ENCODE peak calls at places on chromosomes 13 and 19, in seven cellular contexts. X, O, S, W, V, G and P are unnamed samples.

GRCh38 chr19:29546583-29547190 is 20.9 kb downstream of the VSTM2B start:
- DNase-seq in V (no peak), G (no peak), W (no peak), S (no peak), X (peak), O (no peak), P (peak)

GRCh38 chr19:1853295-1854031 is 5.2 kb upstream of the REXO1 start:
- DNase-seq in S (peak), W (peak), V (peak), X (peak), O (peak), G (peak), P (peak)

GRCh38 chr19:17777840-17778620 is 16.9 kb upstream of the B3GNT3 start:
- DNase-seq in X (peak), W (peak), S (peak), G (no peak), O (peak), V (peak), P (peak)

GRCh38 chr13:66886248-66886647 is 343.9 kb downstream of the PCDH9 start:
- DNase-seq in S (no peak), X (no peak), G (no peak), V (no peak), W (no peak), O (no peak), P (no peak)

GRCh38 chr13:100195568-100195967 is 106.7 kb downstream of the PCCA start:
- DNase-seq in G (no peak), W (no peak), V (no peak), S (no peak), O (no peak), X (no peak), P (no peak)

GRCh38 chr19:17790059-17790780 is 4.7 kb upstream of the B3GNT3 start:
- DNase-seq in G (no peak), O (peak), W (no peak), V (no peak), S (no peak), X (no peak), P (no peak)

GRCh38 chr13:93146584-93147292 is 79.9 kb upstream of the GPC6 start:
- DNase-seq in X (no peak), G (no peak), V (no peak), O (no peak), W (no peak), S (no peak), P (no peak)

GRCh38 chr19:38362076-38362945 is 12.1 kb upstream of the PSMD8 start:
- DNase-seq in X (peak), S (peak), V (peak), O (peak), G (no peak), W (peak), P (peak)

GRCh38 chr19:17483605-17484002 is 13.3 kb downstream of the SLC27A1 start:
- DNase-seq in G (no peak), V (no peak), X (peak), W (no peak), O (no peak), S (no peak), P (no peak)

GRCh38 chr19:1081301-1082164 is 13.6 kb downstream of the POLR2E start:
- DNase-seq in V (peak), G (no peak), O (no peak), W (no peak), X (no peak), S (no peak), P (no peak)

GRCh38 chr13:97020194-97020593 is 25.9 kb upstream of the OXGR1 start:
- DNase-seq in G (no peak), X (no peak), V (no peak), S (no peak), W (no peak), O (no peak), P (no peak)

GRCh38 chr13:43880930-43881329 is 1.2 kb downstream of the LACC1 start:
- DNase-seq in G (no peak), X (no peak), S (no peak), W (no peak), V (no peak), O (no peak), P (no peak)

GRCh38 chr13:101624210-101624922 is 171.9 kb downstream of the ITGBL1 start:
- DNase-seq in W (no peak), S (no peak), G (no peak), O (no peak), V (no peak), X (no peak), P (no peak)

GRCh38 chr13:45925151-45925550 is 73.6 kb upstream of the SIAH3 start:
- DNase-seq in X (no peak), W (peak), S (no peak), G (no peak), V (no peak), O (no peak), P (no peak)

GRCh38 chr19:30854661-30855060 is 482.5 kb downstream of the ZNF536 start:
- DNase-seq in S (no peak), O (no peak), X (no peak), G (no peak), V (peak), W (no peak), P (no peak)

GRCh38 chr13:73991384-73991783 is 142.8 kb downstream of the KLF12 start:
- DNase-seq in O (no peak), S (no peak), X (no peak), G (no peak), W (no peak), V (no peak), P (no peak)

GRCh38 chr19:42252365-42253244 is 2.3 kb downstream of the ERF start:
- DNase-seq in S (no peak), O (no peak), W (peak), G (no peak), X (peak), V (no peak), P (no peak)

GRCh38 chr13:48297131-48297786 is 6.3 kb upstream of the RB1 start:
- DNase-seq in V (no peak), G (no peak), S (no peak), X (no peak), O (no peak), W (no peak), P (no peak)

GRCh38 chr13:65342938-65343337 is 1887.2 kb downstream of the PCDH9 start:
- DNase-seq in S (no peak), O (no peak), X (no peak), W (no peak), G (no peak), V (no peak), P (no peak)

GRCh38 chr19:53912653-53913052 is 3.6 kb downstream of the CACNG7 start:
- DNase-seq in W (peak), G (no peak), S (no peak), O (no peak), X (peak), V (peak), P (no peak)

GRCh38 chr19:17125728-17126677 is 50.4 kb downstream of the MYO9B start:
- DNase-seq in V (no peak), G (peak), O (no peak), W (no peak), X (peak), S (no peak), P (no peak)

GRCh38 chr13:42615691-42616090 is 41.7 kb downstream of the TNFSF11 start:
- DNase-seq in G (no peak), X (no peak), O (no peak), S (no peak), W (peak), V (no peak), P (no peak)

GRCh38 chr13:73835138-73835721 is 299.0 kb downstream of the KLF12 start:
- DNase-seq in G (peak), V (no peak), O (peak), W (peak), S (peak), X (peak), P (peak)

GRCh38 chr19:17491287-17491686 is 20.2 kb upstream of the PGLS start:
- DNase-seq in O (no peak), V (no peak), W (no peak), S (no peak), G (no peak), X (peak), P (no peak)

GRCh38 chr19:48928164-48929005 is 5.1 kb upstream of the DHDH start:
- DNase-seq in G (no peak), O (no peak), W (no peak), V (no peak), X (no peak), S (no peak), P (no peak)

GRCh38 chr19:48921721-48922500 is 11.6 kb upstream of the DHDH start:
- DNase-seq in V (no peak), X (no peak), O (no peak), G (no peak), S (no peak), W (no peak), P (no peak)

GRCh38 chr19:48922548-48923490 is 10.7 kb upstream of the DHDH start:
- DNase-seq in W (no peak), O (no peak), S (no peak), X (no peak), G (no peak), V (no peak), P (no peak)

GRCh38 chr19:48926909-48927308 is 6.6 kb upstream of the DHDH start:
- DNase-seq in V (no peak), W (peak), G (no peak), O (peak), X (no peak), S (no peak), P (no peak)

DNA sequence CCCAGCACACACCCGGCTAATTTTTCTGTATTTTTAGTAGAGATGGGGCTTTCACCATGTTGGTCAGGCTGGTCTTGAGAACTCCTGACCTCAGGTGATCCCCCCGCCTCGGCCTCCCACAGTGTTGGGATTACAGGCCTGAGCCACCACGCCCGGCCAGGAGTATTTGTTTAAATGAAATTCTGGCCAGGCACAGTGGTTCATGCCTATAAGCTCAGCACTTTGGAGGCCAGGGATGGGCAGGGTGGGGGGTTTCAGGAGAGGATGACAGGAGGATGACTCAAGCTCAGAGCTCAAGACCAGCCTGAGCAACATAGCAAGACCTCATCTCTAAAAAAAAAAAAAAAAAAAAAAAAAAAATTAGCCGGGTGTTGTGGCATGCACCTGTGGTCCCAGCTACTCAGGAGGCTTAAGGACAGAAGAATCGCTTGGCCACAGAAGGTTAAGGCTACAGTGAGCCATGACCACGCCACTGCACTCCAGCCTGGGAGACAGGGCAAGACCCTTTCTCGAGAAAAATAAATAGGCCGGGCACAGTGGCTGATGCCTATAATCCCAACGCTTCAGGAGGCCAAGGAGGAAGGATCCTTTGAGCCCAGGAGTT is 8.2 kb upstream of the DHDH start:
- DNase-seq in W (no peak), V (no peak), S (no peak), O (peak), G (no peak), X (no peak), P (peak)
- TF ChIP-seq JUND in W (no peak), V (no peak), S (no peak), O (no peak), G (no peak), X (peak), P (no peak)

GRCh38 chr13:52348983-52349780 is 56.8 kb downstream of the THSD1 start:
- DNase-seq in O (peak), X (no peak), S (no peak), G (no peak), V (no peak), W (peak), P (no peak)
- TF ChIP-seq JUND in O (peak), X (peak), S (no peak), G (no peak), V (no peak), W (no peak), P (no peak)

GRCh38 chr19:6226012-6226411 is 53.8 kb downstream of the MLLT1 start:
- DNase-seq in O (no peak), W (no peak), V (no peak), G (no peak), X (no peak), S (no peak), P (no peak)

GRCh38 chr19:6227156-6227940 is 52.4 kb downstream of the MLLT1 start:
- DNase-seq in W (no peak), V (no peak), G (no peak), S (no peak), X (peak), O (no peak), P (no peak)

GRCh38 chr19:6227941-6228325 is 51.8 kb downstream of the MLLT1 start:
- DNase-seq in X (no peak), W (no peak), S (no peak), V (no peak), O (no peak), G (no peak), P (no peak)

GRCh38 chr19:6225232-6225635 is 54.5 kb downstream of the MLLT1 start:
- DNase-seq in V (no peak), O (no peak), X (no peak), S (no peak), G (no peak), W (no peak), P (no peak)

DNA sequence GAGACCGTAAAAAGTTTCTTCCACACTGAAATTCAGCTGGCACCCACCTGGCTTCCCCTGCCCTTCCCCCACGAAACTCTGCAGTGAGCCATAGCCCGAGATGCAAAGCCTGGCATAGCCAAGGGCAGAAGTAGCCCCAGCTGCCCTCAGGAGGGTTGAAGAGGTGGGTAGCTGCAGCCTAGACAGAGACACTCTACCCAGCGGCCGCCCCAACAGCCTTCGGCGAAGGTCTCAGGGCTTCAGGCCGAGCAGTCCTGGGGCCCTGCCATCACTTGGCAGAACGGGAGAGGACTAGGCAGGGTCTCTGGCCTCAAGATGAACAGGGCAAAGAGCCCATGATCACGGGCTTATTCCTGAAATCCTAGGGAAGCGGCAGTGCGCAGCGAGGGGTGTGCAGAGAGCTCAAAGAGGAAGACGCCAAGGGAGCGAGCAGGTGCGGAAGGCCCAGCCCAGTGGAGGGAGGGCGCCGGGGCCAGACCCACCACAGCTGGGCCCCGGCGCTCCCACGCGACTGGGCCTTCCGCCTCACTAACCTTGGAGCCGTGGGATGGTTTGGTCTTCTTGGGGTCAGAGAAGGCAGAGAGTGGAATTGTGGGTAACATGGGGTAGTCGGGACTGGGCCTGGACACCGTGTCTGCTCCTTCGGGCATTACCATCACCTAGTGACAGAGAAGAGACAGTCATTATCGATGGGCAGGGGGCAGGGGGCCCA is 53.2 kb downstream of the MLLT1 start:
- DNase-seq in G (no peak), S (no peak), V (no peak), X (peak), W (no peak), O (no peak), P (no peak)
- TF ChIP-seq JUND in G (no peak), S (no peak), V (no peak), X (no peak), W (no peak), O (no peak), P (no peak)

GRCh38 chr19:40054632-40055031 is 1.4 kb downstream of the ZNF780B start:
- DNase-seq in W (peak), G (no peak), V (no peak), S (no peak), O (no peak), X (peak), P (no peak)
- TF ChIP-seq JUND in W (no peak), G (no peak), V (no peak), S (no peak), O (no peak), X (no peak), P (no peak)

GRCh38 chr19:8168537-8168936 is 19.1 kb upstream of the FBN3 start:
- DNase-seq in V (no peak), S (no peak), X (no peak), O (no peak), G (no peak), W (no peak), P (no peak)

GRCh38 chr19:8161135-8161646 is 11.8 kb upstream of the FBN3 start:
- DNase-seq in V (no peak), S (no peak), W (peak), G (peak), O (peak), X (peak), P (peak)

GRCh38 chr19:8158411-8159074 is 9.2 kb upstream of the FBN3 start:
- DNase-seq in X (peak), S (peak), G (peak), O (peak), W (peak), V (no peak), P (peak)

DNA sequence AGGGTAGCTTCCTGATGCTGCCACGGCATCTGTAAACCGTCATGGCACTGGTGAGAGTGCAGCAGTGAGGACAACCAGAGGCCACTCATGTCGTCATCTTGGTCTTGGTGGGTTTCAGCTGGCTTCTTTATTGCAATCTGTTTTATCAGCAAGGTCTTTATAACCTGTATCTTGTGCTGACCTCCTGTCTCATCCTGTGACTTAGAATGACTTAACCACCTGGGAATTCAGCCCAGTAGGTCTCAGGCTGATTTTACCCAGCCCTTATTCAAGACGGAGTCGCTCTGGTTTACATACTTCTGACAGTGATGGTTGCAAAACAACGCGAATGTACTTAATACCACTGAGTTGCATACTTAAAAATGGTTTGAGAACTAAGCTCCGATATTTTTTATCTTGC is 14.4 kb upstream of the FBN3 start:
- DNase-seq in W (no peak), X (no peak), O (no peak), S (no peak), V (no peak), G (no peak), P (no peak)
- TF ChIP-seq JUND in W (no peak), X (no peak), O (no peak), S (no peak), V (no peak), G (no peak), P (no peak)

GRCh38 chr19:45995715-45996385 is 583 bp downstream of the CCDC61 start:
- DNase-seq in G (no peak), V (no peak), W (peak), X (no peak), S (no peak), O (no peak), P (no peak)
- TF ChIP-seq JUND in G (no peak), V (no peak), W (peak), X (no peak), S (no peak), O (no peak), P (no peak)

DNA sequence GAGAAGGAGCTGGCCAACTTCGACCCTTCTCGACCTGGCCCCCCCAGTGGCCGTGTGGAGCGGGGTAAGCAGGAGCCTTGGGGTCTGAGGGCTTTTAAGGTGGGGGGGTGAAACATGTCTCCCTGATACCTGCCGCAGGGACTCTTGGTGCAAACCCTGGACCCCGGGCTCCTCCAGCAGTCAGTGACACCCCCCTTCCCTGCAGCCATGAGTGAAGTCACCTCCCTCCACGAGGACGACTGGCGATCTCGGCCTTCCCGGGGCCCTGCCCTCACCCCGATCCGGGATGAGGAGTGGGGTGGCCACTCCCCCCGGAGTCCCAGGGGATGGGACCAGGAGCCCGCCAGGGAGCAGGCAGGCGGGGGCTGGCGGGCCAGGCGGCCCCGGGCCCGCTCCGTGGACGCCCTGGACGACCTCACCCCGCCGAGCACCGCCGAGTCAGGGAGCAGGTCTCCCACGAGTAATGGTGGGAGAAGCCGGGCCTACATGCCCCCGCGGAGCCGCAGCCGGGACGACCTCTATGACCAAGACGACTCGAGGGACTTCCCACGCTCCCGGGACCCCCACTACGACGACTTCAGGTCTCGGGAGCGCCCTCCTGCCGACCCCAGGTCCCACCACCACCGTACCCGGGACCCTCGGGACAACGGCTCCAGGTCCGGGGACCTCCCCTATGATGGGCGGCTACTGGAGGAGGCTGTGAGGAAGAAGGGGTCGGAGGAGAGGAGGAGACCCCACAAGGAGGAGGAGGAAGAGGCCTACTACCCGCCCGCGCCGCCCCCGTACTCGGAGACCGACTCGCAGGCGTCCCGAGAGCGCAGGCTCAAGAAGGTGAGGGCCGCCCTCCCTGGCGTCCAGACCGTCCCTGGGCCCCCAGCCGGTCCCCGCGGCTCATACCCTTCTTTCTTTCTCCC is 1.6 kb upstream of the USF2 start:
- DNase-seq in W (peak), O (no peak), G (no peak), X (peak), V (peak), S (no peak), P (no peak)
- TF ChIP-seq JUND in W (no peak), O (no peak), G (no peak), X (no peak), V (no peak), S (no peak), P (no peak)

DNA sequence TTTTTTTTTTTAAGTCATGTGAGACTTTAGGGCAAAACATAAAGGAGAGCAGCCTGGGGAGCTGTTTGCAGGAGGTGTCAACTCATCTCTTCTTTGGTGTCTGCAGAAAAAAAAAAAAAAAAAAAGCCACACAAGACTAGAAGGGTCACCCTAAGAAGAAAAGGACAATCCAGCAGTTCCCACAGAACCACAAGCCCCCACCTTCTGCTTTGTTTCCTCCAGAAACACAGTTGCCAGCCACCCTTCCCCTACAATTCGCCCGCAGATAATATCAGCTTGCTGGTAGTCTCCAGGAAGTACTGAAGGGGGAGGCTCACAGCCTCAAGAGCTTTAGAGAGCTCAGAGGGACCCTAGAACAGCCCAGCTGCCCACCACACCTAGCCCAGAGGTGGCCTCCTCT is 22.3 kb upstream of the ZBTB7A start:
- DNase-seq in W (peak), S (no peak), X (no peak), V (no peak), G (no peak), O (no peak), P (no peak)
- TF ChIP-seq JUND in W (no peak), S (no peak), X (no peak), V (no peak), G (no peak), O (no peak), P (no peak)

GRCh38 chr13:40060318-40061007 is 405.0 kb downstream of the COG6 start:
- DNase-seq in O (no peak), S (no peak), V (no peak), G (peak), X (no peak), W (no peak), P (no peak)
- TF ChIP-seq JUND in O (no peak), S (no peak), V (no peak), G (peak), X (peak), W (no peak), P (no peak)